ENCODE peak calls at places on chromosomes 7 and 10, in five cellular contexts. B, A, U, V and J are unnamed samples.

GRCh38 chr10:99711129-99711719 is 20.7 kb downstream of the COX15 start:
- DNase-seq in B (peak), A (peak), U (peak), V (peak), J (no peak)

GRCh38 chr7:82631998-82632397 is 188.4 kb upstream of the CACNA2D1 start:
- DNase-seq in B (no peak), A (no peak), U (no peak), V (no peak), J (no peak)

GRCh38 chr7:66867198-66867790 is 53.7 kb upstream of the TMEM248 start:
- DNase-seq in B (no peak), A (no peak), U (no peak), V (no peak), J (no peak)

GRCh38 chr10:51629969-51630617 is 69.3 kb downstream of the CSTF2T start:
- DNase-seq in B (no peak), A (no peak), U (no peak), V (no peak), J (peak)

GRCh38 chr7:84688671-84689070 is 494.1 kb upstream of the SEMA3A start:
- DNase-seq in B (peak), A (no peak), U (no peak), V (no peak), J (no peak)

GRCh38 chr7:74380720-74381119 is 73.0 kb upstream of the GTF2IRD1 start:
- DNase-seq in B (no peak), A (no peak), U (no peak), V (no peak), J (no peak)

GRCh38 chr10:117441812-117442443 is 66.7 kb upstream of the PDZD8 start:
- DNase-seq in B (peak), A (no peak), U (no peak), V (no peak), J (no peak)

GRCh38 chr7:89064831-89065230 is 269.3 kb upstream of the TEX47 start:
- DNase-seq in B (no peak), A (no peak), U (no peak), V (no peak), J (no peak)

GRCh38 chr7:27723086-27723485 is 16.9 kb upstream of the TAX1BP1 start:
- DNase-seq in B (peak), A (no peak), U (no peak), V (peak), J (no peak)

GRCh38 chr10:132283604-132284382 is 24.0 kb downstream of the STK32C start:
- DNase-seq in B (no peak), A (no peak), U (no peak), V (no peak), J (no peak)

GRCh38 chr7:66790725-66791124 is 50.2 kb downstream of the RABGEF1 start:
- DNase-seq in B (no peak), A (no peak), U (no peak), V (no peak), J (no peak)

GRCh38 chr10:26488344-26488743 is 50.2 kb downstream of the APBB1IP start:
- DNase-seq in B (no peak), A (no peak), U (no peak), V (no peak), J (no peak)

GRCh38 chr7:5143935-5144903 is 45.8 kb upstream of the WIPI2 start:
- DNase-seq in B (peak), A (no peak), U (peak), V (no peak), J (no peak)

GRCh38 chr10:100998183-100998990 is 1.2 kb upstream of the LZTS2 start:
- DNase-seq in B (peak), A (peak), U (no peak), V (peak), J (peak)

GRCh38 chr10:32958085-32958991 is at the start of gene ITGB1:
- DNase-seq in B (peak), A (peak), U (no peak), V (peak), J (peak)

GRCh38 chr7:102434039-102434481 is 685 bp downstream of the ORAI2 start:
- DNase-seq in B (no peak), A (no peak), U (no peak), V (no peak), J (no peak)

GRCh38 chr10:107914450-107915276 is 750.2 kb upstream of the SORCS1 start:
- DNase-seq in B (peak), A (no peak), U (no peak), V (peak), J (no peak)

GRCh38 chr7:155278921-155279320 is 18.8 kb upstream of the INSIG1 start:
- DNase-seq in B (no peak), A (no peak), U (no peak), V (no peak), J (no peak)

GRCh38 chr10:86305521-86305920 is 61.1 kb downstream of the GRID1 start:
- DNase-seq in B (no peak), A (no peak), U (no peak), V (no peak), J (no peak)

GRCh38 chr10:124588736-124589451 is 127.3 kb downstream of the LHPP start:
- DNase-seq in B (no peak), A (peak), U (no peak), V (no peak), J (peak)

GRCh38 chr7:95088536-95088935 is 181.1 kb downstream of the PPP1R9A start:
- DNase-seq in B (no peak), A (no peak), U (no peak), V (no peak), J (no peak)

GRCh38 chr10:79098061-79098460 is 29.3 kb downstream of the ZMIZ1 start:
- DNase-seq in B (no peak), A (no peak), U (no peak), V (no peak), J (no peak)

GRCh38 chr7:28316489-28316888 is 95.8 kb upstream of the CREB5 start:
- DNase-seq in B (peak), A (no peak), U (no peak), V (no peak), J (no peak)

GRCh38 chr10:45526309-45526708 is 146.3 kb downstream of the ZFAND4 start:
- DNase-seq in B (no peak), A (no peak), U (no peak), V (no peak), J (no peak)

GRCh38 chr10:5284311-5285057 is 80.3 kb upstream of the UCN3 start:
- DNase-seq in B (peak), A (no peak), U (no peak), V (no peak), J (no peak)

GRCh38 chr10:88460601-88461000 is 122.5 kb downstream of the RNLS start:
- DNase-seq in B (no peak), A (no peak), U (no peak), V (no peak), J (no peak)

GRCh38 chr7:64869121-64869725 is 33.9 kb upstream of the ZNF273 start:
- DNase-seq in B (no peak), A (no peak), U (no peak), V (no peak), J (no peak)

GRCh38 chr10:70779685-70780369 is 5.3 kb downstream of the TBATA start:
- DNase-seq in B (no peak), A (no peak), U (no peak), V (no peak), J (no peak)

GRCh38 chr10:4514445-4515108 is 311.4 kb upstream of the AKR1E2 start:
- DNase-seq in B (no peak), A (peak), U (peak), V (peak), J (peak)